ENCODE peak calls at places on chromosomes 13 and 19, in ten cellular contexts. A, X, W, N, L, B, P, F, J and T are unnamed samples.

GRCh38 chr19:2887391-2887914 is 13.3 kb upstream of the ZNF57 start:
- DNase-seq in A (peak; percentile 70), X (peak; percentile 65), W (peak; percentile 82), N (peak; percentile 93), L (peak; percentile 13), B (peak; percentile 86), P (no peak), F (peak; percentile 47), J (no peak), T (peak; percentile 82)

GRCh38 chr19:19026299-19026971 is 6.9 kb downstream of the SUGP2 start:
- DNase-seq in A (no peak), X (no peak), W (no peak), N (peak; percentile 35), L (no peak), B (peak; percentile 22), P (no peak), F (no peak), J (no peak), T (no peak)

GRCh38 chr19:53912653-53913052 is 3.6 kb downstream of the CACNG7 start:
- DNase-seq in A (no peak), X (no peak), W (no peak), N (no peak), L (no peak), B (no peak), P (no peak), F (no peak), J (no peak), T (peak; percentile 21)

GRCh38 chr19:16035601-16036297 is 40.5 kb upstream of the TPM4 start:
- DNase-seq in A (no peak), X (no peak), W (no peak), N (no peak), L (no peak), B (no peak), P (no peak), F (no peak), J (no peak), T (no peak)

GRCh38 chr19:40224342-40225148 is 1.9 kb downstream of the CCNP start:
- DNase-seq in A (no peak), X (no peak), W (no peak), N (no peak), L (no peak), B (no peak), P (no peak), F (no peak), J (no peak), T (peak; percentile 85)

GRCh38 chr19:54209748-54210494 is 9.3 kb downstream of the RPS9 start:
- DNase-seq in A (peak; percentile 98), X (peak; percentile 83), W (peak; percentile 94), N (peak; percentile 55), L (peak; percentile 55), B (peak; percentile 97), P (no peak), F (peak; percentile 98), J (peak; percentile 89), T (peak; percentile 96)

GRCh38 chr13:94928127-94928526 is 215.8 kb upstream of the SOX21 start:
- DNase-seq in A (no peak), X (no peak), W (no peak), N (no peak), L (no peak), B (no peak), P (no peak), F (no peak), J (no peak), T (no peak)

GRCh38 chr19:45442927-45443461 is 19.3 kb upstream of the ERCC1 start:
- DNase-seq in A (peak; percentile 67), X (no peak), W (peak; percentile 90), N (no peak), L (no peak), B (peak; percentile 27), P (peak; percentile 24), F (no peak), J (peak; percentile 71), T (peak; percentile 65)

GRCh38 chr13:49517461-49517860 is 21.7 kb downstream of the PHF11 start:
- DNase-seq in A (no peak), X (no peak), W (no peak), N (no peak), L (no peak), B (no peak), P (peak; percentile 9), F (no peak), J (no peak), T (peak; percentile 19)

GRCh38 chr13:95128045-95128643 is 173.1 kb downstream of the ABCC4 start:
- DNase-seq in A (no peak), X (no peak), W (no peak), N (no peak), L (no peak), B (peak; percentile 47), P (no peak), F (no peak), J (no peak), T (peak; percentile 87)